ENCODE peak calls at places on chromosomes 13 and 19, in nine cellular contexts. V, X, P, K, U, J, A, C and Q are unnamed samples.

GRCh38 chr19:49361438-49362047 is 673 bp downstream of the TEAD2 start:
- DNase-seq in V (peak; percentile 86), X (peak; percentile 72), P (peak; percentile 93), K (peak; percentile 13), U (no peak), J (peak; percentile 87), A (peak; percentile 26), C (no peak), Q (peak; percentile 62)

GRCh38 chr13:66367356-66367755 is 862.8 kb downstream of the PCDH9 start:
- DNase-seq in V (no peak), X (no peak), P (no peak), K (no peak), U (no peak), J (no peak), A (no peak), C (no peak), Q (no peak)

GRCh38 chr19:45023048-45023447 is 15.8 kb upstream of the CLASRP start:
- DNase-seq in V (no peak), X (no peak), P (no peak), K (no peak), U (no peak), J (no peak), A (no peak), C (no peak), Q (no peak)

GRCh38 chr13:32938907-32939306 is 77.3 kb upstream of the KL start:
- DNase-seq in V (no peak), X (peak; percentile 24), P (peak; percentile 15), K (no peak), U (no peak), J (no peak), A (no peak), C (no peak), Q (no peak)

GRCh38 chr19:55076321-55076720 is 652 bp downstream of the EPS8L1 start:
- DNase-seq in V (no peak), X (no peak), P (no peak), K (no peak), U (no peak), J (peak; percentile 48), A (no peak), C (no peak), Q (peak; percentile 6)

GRCh38 chr19:41431426-41432386 is 4.5 kb upstream of the B3GNT8 start:
- DNase-seq in V (no peak), X (no peak), P (peak; percentile 57), K (no peak), U (no peak), J (peak; percentile 21), A (no peak), C (no peak), Q (peak; percentile 36)

GRCh38 chr13:73547239-73547638 is 488.4 kb downstream of the KLF5 start:
- DNase-seq in V (no peak), X (no peak), P (no peak), K (no peak), U (no peak), J (no peak), A (no peak), C (no peak), Q (no peak)

GRCh38 chr19:2045501-2046045 is 5.5 kb downstream of the MKNK2 start:
- DNase-seq in V (peak; percentile 78), X (no peak), P (no peak), K (no peak), U (no peak), J (peak; percentile 41), A (no peak), C (no peak), Q (no peak)

GRCh38 chr19:15177269-15178116 is 23.3 kb downstream of the NOTCH3 start:
- DNase-seq in V (peak; percentile 97), X (peak; percentile 45), P (peak; percentile 75), K (peak; percentile 85), U (peak; percentile 64), J (peak; percentile 88), A (no peak), C (peak; percentile 76), Q (no peak)

GRCh38 chr19:11530432-11530831 is 1.5 kb upstream of the ECSIT start:
- DNase-seq in V (peak; percentile 83), X (no peak), P (peak; percentile 88), K (no peak), U (no peak), J (peak; percentile 83), A (no peak), C (no peak), Q (peak; percentile 97)

GRCh38 chr19:34041922-34042521 is 130.3 kb upstream of the LSM14A start:
- DNase-seq in V (peak; percentile 87), X (peak; percentile 25), P (peak; percentile 38), K (peak; percentile 45), U (peak; percentile 57), J (peak; percentile 72), A (no peak), C (peak; percentile 23), Q (peak; percentile 41)

GRCh38 chr13:35818577-35819165 is 312.5 kb downstream of the DCLK1 start:
- DNase-seq in V (no peak), X (no peak), P (peak; percentile 63), K (no peak), U (no peak), J (no peak), A (no peak), C (no peak), Q (no peak)

GRCh38 chr13:98810746-98811145 is 58.3 kb upstream of the SLC15A1 start:
- DNase-seq in V (no peak), X (no peak), P (no peak), K (no peak), U (no peak), J (no peak), A (no peak), C (no peak), Q (no peak)

GRCh38 chr13:85724554-85725432 is 74.4 kb downstream of the SLITRK6 start:
- DNase-seq in V (no peak), X (no peak), P (no peak), K (no peak), U (no peak), J (peak; percentile 19), A (no peak), C (no peak), Q (no peak)

GRCh38 chr19:33488826-33489225 is 32.8 kb downstream of the PEPD start:
- DNase-seq in V (peak; percentile 65), X (no peak), P (no peak), K (no peak), U (no peak), J (no peak), A (no peak), C (no peak), Q (no peak)

GRCh38 chr19:399370-399769 is 9.6 kb downstream of the C2CD4C start:
- DNase-seq in V (no peak), X (no peak), P (no peak), K (no peak), U (no peak), J (no peak), A (no peak), C (no peak), Q (no peak)

GRCh38 chr13:101544979-101545378 is 92.5 kb downstream of the ITGBL1 start:
- DNase-seq in V (no peak), X (no peak), P (no peak), K (no peak), U (no peak), J (no peak), A (no peak), C (no peak), Q (no peak)

GRCh38 chr19:1555802-1556638 is 12.1 kb downstream of the MEX3D start:
- DNase-seq in V (no peak), X (no peak), P (no peak), K (no peak), U (no peak), J (no peak), A (no peak), C (no peak), Q (no peak)

GRCh38 chr13:80144493-80144892 is 196.4 kb downstream of the SPRY2 start:
- DNase-seq in V (no peak), X (no peak), P (no peak), K (no peak), U (no peak), J (no peak), A (no peak), C (no peak), Q (no peak)

GRCh38 chr19:40348125-40348913 is at the start of the genes C19orf47 and PLD3:
- DNase-seq in V (peak; percentile 100), X (peak; percentile 98), P (peak; percentile 100), K (peak; percentile 88), U (peak; percentile 90), J (peak; percentile 99), A (peak; percentile 91), C (peak; percentile 98), Q (peak; percentile 98)

GRCh38 chr19:53908933-53909415 is at the start of gene CACNG7:
- DNase-seq in V (no peak), X (no peak), P (peak; percentile 48), K (no peak), U (no peak), J (no peak), A (no peak), C (no peak), Q (no peak)

GRCh38 chr19:18274776-18275356 is 614 bp upstream of the IQCN start:
- DNase-seq in V (peak; percentile 83), X (peak; percentile 83), P (peak; percentile 92), K (no peak), U (no peak), J (peak; percentile 93), A (no peak), C (no peak), Q (peak; percentile 30)

GRCh38 chr13:109963384-109963783 is 177.0 kb upstream of the IRS2 start:
- DNase-seq in V (no peak), X (no peak), P (no peak), K (no peak), U (no peak), J (no peak), A (no peak), C (no peak), Q (no peak)